ENCODE peak calls at places on chromosome 10, in eight cellular contexts. U is psoas muscle, S is nephron progenitor cell, T is AG10803, M is cardiac muscle cell, X is IMR-90, F is A549, Q is osteocyte. E is an unnamed sample.

GRCh38 chr10:28532223-28532508 is 752 bp upstream of the WAC start:
- DNase-seq in Q (no peak), S (no peak), U (no peak), M (no peak), T (peak; percentile 53), F (no peak), X (no peak), E (peak; percentile 93)

GRCh38 chr10:110115784-110116520 is 91.5 kb upstream of the MXI1 start:
- DNase-seq in M (no peak), U (no peak), Q (no peak), S (no peak), T (no peak), F (no peak), X (no peak), E (no peak)

GRCh38 chr10:101227765-101228681 is 1.2 kb downstream of the LBX1 start:
- DNase-seq in X (no peak), T (no peak), S (no peak), M (peak; percentile 47), F (peak; percentile 67), Q (no peak), U (peak; percentile 86), E (no peak)

GRCh38 chr10:118047363-118047719 is 600 bp upstream of the RAB11FIP2 start:
- DNase-seq in X (no peak), Q (peak; percentile 76), S (no peak), M (no peak), U (peak; percentile 47), F (no peak), T (no peak), E (peak; percentile 48)

GRCh38 chr10:97075961-97076525 is 109.7 kb downstream of the SLIT1 start:
- DNase-seq in S (no peak), F (no peak), Q (no peak), X (no peak), T (no peak), M (no peak), U (no peak), E (no peak)

GRCh38 chr10:80276335-80276734 is 13.1 kb downstream of the MAT1A start:
- DNase-seq in F (no peak), Q (peak; percentile 64), S (no peak), U (no peak), X (no peak), M (no peak), T (no peak), E (no peak)

GRCh38 chr10:129339191-129339590 is 127.8 kb upstream of the MGMT start:
- DNase-seq in T (no peak), F (no peak), S (no peak), M (no peak), U (no peak), X (no peak), Q (peak; percentile 73), E (no peak)

GRCh38 chr10:119608316-119609155 is 11.8 kb upstream of the TIAL1 start:
- DNase-seq in S (peak; percentile 44), M (peak; percentile 56), U (peak; percentile 78), Q (peak; percentile 79), X (peak; percentile 35), F (peak; percentile 62), T (peak; percentile 27), E (no peak)

GRCh38 chr10:93115661-93116383 is 42.1 kb downstream of the CYP26A1 start:
- DNase-seq in F (peak; percentile 65), U (peak; percentile 75), T (peak; percentile 38), X (peak; percentile 32), S (peak; percentile 63), M (peak; percentile 64), Q (peak; percentile 84), E (no peak)

GRCh38 chr10:126387041-126387908 is 1.0 kb downstream of the ADAM12 start:
- DNase-seq in S (peak; percentile 79), T (peak; percentile 77), U (peak; percentile 58), F (peak; percentile 66), Q (peak; percentile 88), M (peak; percentile 75), X (peak; percentile 72), E (no peak)

GRCh38 chr10:129096340-129096984 is 370.6 kb upstream of the MGMT start:
- DNase-seq in F (no peak), T (peak; percentile 48), X (peak; percentile 80), U (no peak), Q (no peak), M (no peak), S (no peak), E (no peak)

GRCh38 chr10:80158598-80159127 is 26.1 kb downstream of the PLAC9 start:
- DNase-seq in T (peak; percentile 99), U (peak; percentile 91), M (no peak), S (no peak), X (peak; percentile 99), F (peak; percentile 81), Q (peak; percentile 95), E (peak; percentile 94)

GRCh38 chr10:101120884-101121660 is 10.0 kb upstream of the TLX1 start:
- DNase-seq in S (no peak), Q (no peak), U (peak; percentile 41), X (no peak), T (no peak), M (no peak), F (no peak), E (no peak)

GRCh38 chr10:96588060-96588554 is 1.3 kb upstream of the TM9SF3 start:
- DNase-seq in M (no peak), U (no peak), Q (no peak), X (no peak), T (no peak), S (no peak), F (no peak), E (no peak)

GRCh38 chr10:54577682-54578081 is 223.3 kb downstream of the PCDH15 start:
- DNase-seq in Q (no peak), X (no peak), M (no peak), U (no peak), S (no peak), F (no peak), T (no peak), E (no peak)

GRCh38 chr10:84335516-84335915 is 7.1 kb downstream of the CCSER2 start:
- DNase-seq in T (no peak), U (no peak), S (no peak), F (no peak), M (no peak), Q (no peak), X (no peak), E (no peak)

GRCh38 chr10:114962441-114962840 is 24.4 kb downstream of the TRUB1 start:
- DNase-seq in M (no peak), F (no peak), T (no peak), Q (no peak), U (no peak), X (no peak), S (no peak), E (no peak)

GRCh38 chr10:18104223-18104872 is 35.9 kb upstream of the CACNB2 start:
- DNase-seq in X (peak; percentile 43), F (peak; percentile 52), Q (no peak), T (peak; percentile 44), M (peak; percentile 40), U (peak; percentile 56), S (peak; percentile 63), E (no peak)

GRCh38 chr10:89633484-89633883 is 11.6 kb downstream of the PANK1 start:
- DNase-seq in X (peak; percentile 91), U (no peak), T (peak; percentile 77), M (no peak), F (peak; percentile 24), S (no peak), Q (no peak), E (no peak)

GRCh38 chr10:49734676-49735075 is 27.4 kb downstream of the OGDHL start:
- DNase-seq in S (no peak), X (no peak), T (no peak), Q (peak; percentile 67), U (no peak), F (no peak), M (no peak), E (no peak)

GRCh38 chr10:69716711-69717560 is 84.8 kb upstream of the COL13A1 start:
- DNase-seq in S (peak; percentile 75), F (peak; percentile 58), U (peak; percentile 71), X (peak; percentile 33), T (no peak), Q (no peak), M (peak; percentile 89), E (no peak)
- TF ChIP-seq CTCF in S (peak; percentile 69), F (peak; percentile 83), U (peak; percentile 66), X (peak; percentile 79), T (peak; percentile 70), Q (peak; percentile 79), M (peak; percentile 80), E (peak; percentile 93)

DNA sequence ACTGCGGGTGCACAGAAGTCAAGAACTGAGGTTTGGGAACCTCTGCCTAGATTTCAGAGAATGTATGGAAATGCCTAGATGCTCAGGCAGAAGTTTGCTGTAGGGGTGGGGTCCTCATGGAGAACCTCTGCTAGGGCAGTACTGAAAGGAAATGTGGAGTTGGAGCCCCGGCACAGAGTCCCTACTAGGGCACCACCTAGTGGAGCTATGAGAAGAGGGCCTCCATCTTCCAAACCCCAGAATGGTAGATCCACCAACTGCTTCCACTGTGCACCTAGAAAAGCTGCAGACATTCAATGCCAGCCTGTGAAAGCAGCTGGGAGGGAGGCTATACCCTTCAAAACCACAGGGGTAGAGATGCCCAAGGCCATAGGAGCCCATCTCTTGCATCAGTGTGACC is 1336.0 kb upstream of the CELF2 start:
- DNase-seq in S (no peak), X (no peak), U (no peak), F (no peak), T (no peak), Q (no peak), M (no peak), E (no peak)
- TF ChIP-seq CTCF in S (no peak), X (peak; percentile 13), U (no peak), F (no peak), T (no peak), Q (no peak), M (no peak), E (peak; percentile 20)

DNA sequence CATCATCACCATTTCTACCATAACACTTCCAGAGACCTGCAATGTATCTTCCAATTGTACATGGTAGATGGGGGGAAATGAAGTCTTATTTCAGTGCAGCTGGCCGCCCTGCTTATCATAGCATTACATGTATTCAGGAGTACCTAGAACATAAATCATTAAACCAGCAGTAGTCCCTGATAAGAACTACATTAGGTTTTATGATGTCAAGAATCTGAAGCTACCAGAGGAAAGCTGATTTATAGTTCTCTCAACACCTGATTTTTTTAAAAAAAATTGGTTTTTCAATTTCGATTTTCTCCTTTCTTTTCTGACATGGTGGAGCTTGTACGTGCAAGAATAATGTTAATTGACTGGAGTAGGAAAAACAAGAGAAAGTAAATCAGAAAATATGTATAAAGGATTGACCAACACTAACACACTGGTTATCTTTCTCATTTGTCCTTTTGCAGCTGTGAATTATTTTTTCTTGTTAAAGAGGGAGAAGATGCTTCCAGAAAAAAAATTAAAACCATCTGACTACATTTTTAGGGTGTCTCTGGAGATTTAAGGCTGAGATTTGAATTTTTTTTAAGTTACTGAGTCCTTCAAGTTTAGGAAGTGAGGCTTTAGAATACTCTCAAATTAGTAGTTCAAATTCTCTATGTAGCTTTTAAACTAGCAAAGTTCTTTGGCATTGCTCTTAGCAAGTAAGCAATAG is 59.1 kb downstream of the CSTF2T start:
- DNase-seq in F (no peak), X (no peak), Q (no peak), U (no peak), T (peak; percentile 63), S (no peak), M (no peak), E (no peak)
- TF ChIP-seq CTCF in F (no peak), X (no peak), Q (no peak), U (no peak), T (no peak), S (no peak), M (no peak), E (no peak)

DNA sequence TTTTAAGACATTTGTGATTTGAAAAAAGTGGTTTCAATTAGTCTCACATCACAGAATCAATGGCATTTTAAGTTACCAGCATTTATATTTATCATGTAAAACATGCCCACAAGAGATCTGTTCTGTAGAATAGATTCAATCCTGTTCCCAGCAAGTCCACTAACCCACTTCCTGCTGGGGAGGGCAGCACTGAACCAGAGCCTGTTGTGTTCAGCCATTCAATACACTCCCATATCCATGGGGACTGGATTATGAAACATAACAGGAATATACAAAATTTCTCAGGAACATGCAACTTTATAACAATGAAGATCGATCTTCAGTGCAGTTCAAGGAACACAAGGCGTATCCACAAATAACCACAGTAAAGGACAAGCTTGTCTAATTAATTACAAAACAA is 24.4 kb upstream of the ANK3 start:
- DNase-seq in F (no peak), X (no peak), M (no peak), Q (no peak), S (no peak), T (peak; percentile 32), U (no peak), E (no peak)
- TF ChIP-seq CTCF in F (no peak), X (no peak), M (no peak), Q (no peak), S (no peak), T (no peak), U (no peak), E (peak; percentile 24)

E was measured in chondrocyte.